ENCODE peak calls at places on chromosomes 11 and 22, in four cellular contexts. K is MM.1S, A is gastrocnemius medialis, G is uterus. T is an unnamed sample.

GRCh38 chr11:46903846-46904245 is 14.5 kb downstream of the LRP4 start:
- DNase-seq in K (no peak), A (no peak), G (no peak), T (no peak)

GRCh38 chr11:47033439-47033838 is 96.9 kb downstream of the CSTPP1 start:
- DNase-seq in K (no peak), A (no peak), G (no peak), T (no peak)

GRCh38 chr11:76148207-76148606 is 58.1 kb downstream of the WNT11 start:
- DNase-seq in K (no peak), A (no peak), G (no peak), T (no peak)

GRCh38 chr11:47412152-47412746 is 3.9 kb downstream of the SLC39A13 start:
- DNase-seq in K (peak; percentile 50), A (peak; percentile 43), G (no peak), T (peak; percentile 46)

GRCh38 chr11:2902784-2903671 is 17.5 kb upstream of the CDKN1C start:
- DNase-seq in K (no peak), A (no peak), G (no peak), T (no peak)

GRCh38 chr11:2724653-2725366 is 25.0 kb upstream of the KCNQ1OT1 start:
- DNase-seq in K (no peak), A (peak; percentile 45), G (peak; percentile 79), T (no peak)

GRCh38 chr11:113906038-113906437 is 1.4 kb downstream of the HTR3B start:
- DNase-seq in K (no peak), A (no peak), G (no peak), T (no peak)

GRCh38 chr11:79116600-79116999 is 324.2 kb downstream of the TENM4 start:
- DNase-seq in K (no peak), A (no peak), G (no peak), T (no peak)

GRCh38 chr11:111093061-111093460 is 152.5 kb upstream of the POU2AF2 start:
- DNase-seq in K (no peak), A (no peak), G (no peak), T (no peak)

GRCh38 chr11:64429970-64430369 is 71.0 kb downstream of the RPS6KA4 start:
- DNase-seq in K (no peak), A (no peak), G (no peak), T (no peak)

GRCh38 chr11:128802358-128802981 is 64.6 kb downstream of the KCNJ1 start:
- DNase-seq in K (no peak), A (no peak), G (no peak), T (no peak)

GRCh38 chr11:77069969-77070582 is 3.3 kb downstream of the CAPN5 start:
- DNase-seq in K (no peak), A (no peak), G (no peak), T (no peak)

DNA sequence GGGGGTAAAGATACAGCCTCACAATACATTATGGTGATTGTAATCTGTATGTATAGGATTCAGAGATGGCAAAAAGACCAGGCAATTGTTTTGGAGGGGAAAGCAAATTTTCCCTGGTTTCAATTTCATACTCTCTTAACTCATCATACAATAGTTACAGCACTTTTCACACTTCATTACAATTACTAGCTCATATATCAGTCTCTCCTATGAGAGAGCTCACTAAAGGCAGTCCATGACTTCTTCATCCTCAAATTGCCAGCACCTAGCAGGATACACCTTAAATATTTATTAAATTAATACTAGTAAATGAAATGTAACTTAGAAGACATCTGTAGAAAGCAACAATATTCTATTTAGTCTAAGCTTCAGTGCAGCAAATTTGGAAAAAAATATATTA is 28.0 kb downstream of the PICALM start:
- DNase-seq in K (no peak), A (no peak), G (no peak), T (no peak)
- H3K27ac ChIP-seq in K (no peak overlapping the region), A (peak overlapping the region; percentile 79), G (peak overlapping the region; percentile 58), T (peak overlapping the region; percentile 63)

GRCh38 chr11:125075900-125076317 is 12.8 kb downstream of the SLC37A2 start:
- DNase-seq in K (no peak), A (peak; percentile 5), G (no peak), T (no peak)
- H3K4me1 ChIP-seq in K (peaks cover 25% of the 10 kb centered on the region), A (peaks cover 7% of the 10 kb centered on the region), G (no peaks in the 10 kb centered on the region), T (no peaks in the 10 kb centered on the region)

GRCh38 chr11:36453678-36454077 is 56.4 kb downstream of the TRAF6 start:
- DNase-seq in K (no peak), A (no peak), G (no peak), T (no peak)
- H3K4me3 ChIP-seq in K (no peak overlapping the region), A (no peak overlapping the region), G (no peak overlapping the region), T (no peak overlapping the region)

DNA sequence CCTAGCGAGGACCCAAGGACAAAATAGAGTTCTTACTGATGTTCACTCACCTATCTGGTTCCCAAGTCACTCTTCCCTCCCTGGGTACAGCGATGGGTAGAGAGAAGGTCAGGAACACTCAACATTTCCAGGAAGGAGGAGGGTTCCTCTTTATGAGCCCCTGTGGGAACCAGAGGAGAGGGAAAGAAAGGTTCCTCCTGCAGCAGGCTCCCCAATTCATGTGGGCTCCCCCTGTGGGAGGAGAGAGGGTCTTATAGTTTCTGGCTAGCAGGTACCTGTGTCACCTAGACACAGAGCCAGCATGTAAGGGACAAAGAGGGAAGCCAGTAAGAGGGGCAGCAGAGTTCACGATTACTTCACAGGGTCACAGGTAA is 93.5 kb downstream of the DBX1 start:
- DNase-seq in K (no peak), A (no peak), G (no peak), T (no peak)
- H3K27ac ChIP-seq in K (no peak overlapping the region), A (no peak overlapping the region), G (no peak overlapping the region), T (no peak overlapping the region)

GRCh38 chr11:112298535-112298934 is 37.9 kb upstream of the PLET1 start:
- DNase-seq in K (no peak), A (peak; percentile 27), G (no peak), T (no peak)

GRCh38 chr11:112296044-112296443 is 35.4 kb upstream of the PLET1 start:
- DNase-seq in K (no peak), A (no peak), G (no peak), T (no peak)

GRCh38 chr11:112294688-112295340 is 34.2 kb upstream of the PLET1 start:
- DNase-seq in K (no peak), A (no peak), G (no peak), T (no peak)

GRCh38 chr11:112300094-112300786 is 39.6 kb upstream of the PLET1 start:
- DNase-seq in K (no peak), A (no peak), G (no peak), T (no peak)

GRCh38 chr11:112297248-112297866 is 36.7 kb upstream of the PLET1 start:
- DNase-seq in K (no peak), A (no peak), G (no peak), T (no peak)
- H3K4me1 ChIP-seq in K (peaks cover 4% of the 10 kb centered on the region), A (peaks cover 34% of the 10 kb centered on the region), G (no peaks in the 10 kb centered on the region), T (peaks cover 16% of the 10 kb centered on the region)

DNA sequence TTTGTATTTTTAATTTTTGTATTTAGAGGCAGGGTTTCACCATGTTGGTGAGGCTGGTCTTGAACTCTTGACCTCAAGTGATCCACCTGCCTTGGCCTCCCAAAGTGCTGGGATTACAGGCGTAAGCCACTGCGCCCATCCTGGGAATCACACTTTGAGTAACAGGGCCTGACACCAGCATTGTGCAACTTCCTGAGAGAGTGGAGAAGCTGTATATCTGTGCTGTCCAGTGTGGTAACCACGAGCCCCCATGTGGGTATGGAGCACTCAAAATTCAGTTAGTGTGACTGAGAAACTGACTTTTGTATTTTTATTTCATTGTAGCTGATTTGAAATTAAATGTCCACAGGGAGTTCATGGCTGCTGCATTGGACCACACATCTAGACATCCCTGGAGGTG is 36.2 kb downstream of the MPPED1 start:
- DNase-seq in K (no peak), A (no peak), G (no peak), T (no peak)
- H3K4me3 ChIP-seq in K (no peak overlapping the region), A (no peak overlapping the region), G (no peak overlapping the region), T (no peak overlapping the region)

GRCh38 chr11:12169822-12170221 is 59.4 kb downstream of the MICAL2 start:
- DNase-seq in K (no peak), A (no peak), G (no peak), T (no peak)
- H3K27ac ChIP-seq in K (no peak overlapping the region), A (no peak overlapping the region), G (peak overlapping the region; percentile 67), T (no peak overlapping the region)

GRCh38 chr11:130886704-130887103 is 29.6 kb downstream of the SNX19 start:
- DNase-seq in K (no peak), A (no peak), G (no peak), T (no peak)
- H3K4me1 ChIP-seq in K (no peaks in the 10 kb centered on the region), A (peaks cover 41% of the 10 kb centered on the region), G (no peaks in the 10 kb centered on the region), T (no peaks in the 10 kb centered on the region)

GRCh38 chr22:37559901-37560681 is at the start of gene CDC42EP1:
- DNase-seq in K (no peak), A (no peak), G (no peak), T (no peak)

GRCh38 chr22:37562049-37562784 is 1.9 kb downstream of the CDC42EP1 start:
- DNase-seq in K (no peak), A (no peak), G (no peak), T (no peak)

GRCh38 chr22:37560682-37561208 is 465 bp downstream of the CDC42EP1 start:
- DNase-seq in K (no peak), A (no peak), G (peak; percentile 73), T (no peak)

GRCh38 chr22:37559521-37559900 is 769 bp upstream of the CDC42EP1 start:
- DNase-seq in K (no peak), A (no peak), G (no peak), T (no peak)

DNA sequence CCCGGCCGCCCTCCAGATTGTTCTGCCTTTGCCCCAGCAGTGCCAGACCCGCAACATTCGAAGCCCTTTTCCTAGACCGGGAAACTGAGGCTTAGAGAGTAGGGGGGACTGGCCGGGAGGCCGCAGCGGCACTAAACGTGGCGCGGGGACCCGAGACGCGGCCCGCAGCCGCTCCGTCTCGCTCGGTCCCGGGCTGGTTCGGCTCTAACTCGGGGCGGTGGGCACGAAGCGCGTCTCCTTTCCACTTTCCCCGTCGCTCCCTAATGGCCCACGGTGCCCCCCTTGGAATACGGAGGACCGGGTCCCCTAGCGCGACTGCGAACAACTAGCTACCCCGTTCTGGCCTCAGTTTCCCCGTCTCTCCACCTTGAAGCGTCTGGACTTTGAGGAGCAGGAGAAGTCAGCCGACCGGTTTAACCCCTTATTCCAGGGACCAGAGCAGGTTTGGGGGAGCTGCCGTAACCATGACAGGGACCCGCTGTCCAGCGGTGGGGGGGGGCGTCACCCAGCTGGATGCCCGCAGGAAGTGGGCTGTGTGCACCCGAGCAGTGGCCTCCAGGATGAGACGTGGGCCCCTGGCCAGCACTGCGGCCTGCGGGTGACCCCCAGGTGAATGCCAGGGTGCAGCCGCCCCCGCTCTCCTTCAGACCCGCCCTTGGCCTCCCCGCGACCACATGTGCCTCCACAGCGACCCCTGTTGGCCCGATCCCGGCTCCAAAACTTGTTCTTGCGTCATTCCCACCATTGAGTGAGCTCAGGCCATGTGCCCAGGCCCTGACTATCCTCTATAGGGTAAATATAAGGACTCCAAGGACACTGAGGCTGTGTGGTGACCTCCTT is 1.1 kb downstream of the CDC42EP1 start:
- DNase-seq in K (peak; percentile 46), A (peak; percentile 73), G (peak; percentile 96), T (peak; percentile 60)
- H3K4me3 ChIP-seq in K (no peak overlapping the region), A (peak overlapping the region; percentile 67), G (peak overlapping the region; percentile 99), T (no peak overlapping the region)

DNA sequence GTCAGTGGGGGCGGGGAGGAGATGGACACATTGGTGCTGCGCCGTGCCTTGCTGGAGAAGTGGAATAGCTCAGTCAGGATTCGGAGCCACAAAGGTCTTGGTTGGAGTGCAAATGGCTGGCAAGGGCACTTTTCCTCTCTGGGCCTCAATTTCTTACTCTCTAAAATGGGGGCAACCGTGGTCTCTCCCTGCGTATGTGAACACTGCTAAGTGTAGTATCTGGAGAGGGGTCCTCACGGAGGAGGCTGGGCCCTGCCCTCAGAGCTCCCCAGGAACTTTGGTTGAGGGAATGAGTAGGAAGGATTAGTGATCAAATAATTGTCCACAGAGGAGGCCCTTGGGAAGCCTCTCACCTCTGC is 521 bp downstream of the P2RY6 start:
- DNase-seq in K (no peak), A (no peak), G (no peak), T (no peak)
- H3K27ac ChIP-seq in K (peak overlapping the region; percentile 95), A (no peak overlapping the region), G (no peak overlapping the region), T (no peak overlapping the region)